ENCODE peak calls at places on chromosomes 16 and 17, in five cellular contexts. C, J, T, G and N are unnamed samples.

GRCh38 chr17:28536532-28537218 is 15.7 kb downstream of the UNC119 start:
- DNase-seq in C (no peak), J (no peak), T (no peak), G (no peak), N (no peak)

GRCh38 chr16:19757762-19758595 is 39.9 kb downstream of the IQCK start:
- DNase-seq in C (no peak), J (no peak), T (no peak), G (no peak), N (no peak)

GRCh38 chr17:70034158-70034557 is 40.9 kb upstream of the KCNJ16 start:
- DNase-seq in C (no peak), J (no peak), T (no peak), G (no peak), N (no peak)

GRCh38 chr17:39634384-39634871 is 2.5 kb upstream of the STARD3 start:
- DNase-seq in C (peak; percentile 59), J (no peak), T (peak; percentile 69), G (no peak), N (no peak)

GRCh38 chr17:63311416-63311937 is 134.6 kb downstream of the CYB561 start:
- DNase-seq in C (no peak), J (no peak), T (no peak), G (no peak), N (no peak)

GRCh38 chr16:57266531-57267268 is 17.8 kb downstream of the PLLP start:
- DNase-seq in C (peak; percentile 30), J (peak; percentile 9), T (no peak), G (no peak), N (no peak)

GRCh38 chr17:27544350-27545131 is 86.4 kb upstream of the LGALS9 start:
- DNase-seq in C (peak; percentile 40), J (no peak), T (no peak), G (peak; percentile 88), N (peak; percentile 32)

GRCh38 chr17:51165680-51166197 is 472 bp upstream of the NME2 start:
- DNase-seq in C (peak; percentile 86), J (peak; percentile 78), T (peak; percentile 15), G (no peak), N (no peak)

GRCh38 chr16:54584121-54584520 is 297.5 kb upstream of the IRX3 start:
- DNase-seq in C (no peak), J (no peak), T (no peak), G (no peak), N (no peak)

GRCh38 chr16:63947022-63947421 is 1174.8 kb downstream of the CDH11 start:
- DNase-seq in C (no peak), J (no peak), T (no peak), G (no peak), N (no peak)

GRCh38 chr17:8275421-8276290 is 12.8 kb upstream of the RANGRF start:
- DNase-seq in C (no peak), J (no peak), T (no peak), G (no peak), N (no peak)

GRCh38 chr17:66276328-66276937 is 26.0 kb upstream of the PRKCA start:
- DNase-seq in C (no peak), J (no peak), T (no peak), G (peak; percentile 50), N (no peak)

GRCh38 chr16:886084-886543 is 84.7 kb downstream of the LMF1 start:
- DNase-seq in C (no peak), J (peak; percentile 50), T (no peak), G (no peak), N (peak; percentile 78)

GRCh38 chr17:82737981-82738877 is 2.8 kb downstream of the FN3K start:
- DNase-seq in C (no peak), J (peak; percentile 5), T (no peak), G (no peak), N (no peak)

GRCh38 chr16:56912746-56913703 is 18.9 kb upstream of the HERPUD1 start:
- DNase-seq in C (no peak), J (no peak), T (peak; percentile 90), G (peak; percentile 28), N (no peak)

GRCh38 chr17:75876938-75877751 is 1.2 kb downstream of the TRIM47 start:
- DNase-seq in C (no peak), J (peak; percentile 97), T (peak; percentile 91), G (peak; percentile 98), N (peak; percentile 95)

GRCh38 chr17:73255671-73256181 is 6.0 kb downstream of the CPSF4L start:
- DNase-seq in C (peak; percentile 39), J (no peak), T (peak; percentile 63), G (peak; percentile 71), N (peak; percentile 48)

GRCh38 chr16:20023190-20023589 is 50.5 kb downstream of the GPR139 start:
- DNase-seq in C (no peak), J (no peak), T (no peak), G (peak; percentile 10), N (no peak)

GRCh38 chr17:79902146-79902791 is 63.0 kb upstream of the CBX4 start:
- DNase-seq in C (no peak), J (no peak), T (no peak), G (no peak), N (no peak)

GRCh38 chr16:89009343-89010209 is 32.6 kb upstream of the CBFA2T3 start:
- DNase-seq in C (no peak), J (peak; percentile 63), T (no peak), G (peak; percentile 27), N (peak; percentile 88)

GRCh38 chr17:13025264-13025627 is 7.4 kb upstream of the ELAC2 start:
- DNase-seq in C (no peak), J (no peak), T (no peak), G (no peak), N (no peak)

GRCh38 chr17:63998050-63998720 is at the start of gene PRR29:
- DNase-seq in C (peak; percentile 35), J (peak; percentile 93), T (peak; percentile 95), G (peak; percentile 18), N (peak; percentile 89)

GRCh38 chr17:19447085-19447583 is 36.1 kb downstream of the RNF112 start:
- DNase-seq in C (peak; percentile 46), J (no peak), T (peak; percentile 80), G (peak; percentile 84), N (no peak)

GRCh38 chr17:29143894-29144293 is 36.3 kb downstream of the MYO18A start:
- DNase-seq in C (peak; percentile 64), J (no peak), T (peak; percentile 50), G (peak; percentile 46), N (no peak)

GRCh38 chr17:28247671-28248556 is 71.1 kb upstream of the TMEM97 start:
- DNase-seq in C (no peak), J (no peak), T (no peak), G (no peak), N (peak; percentile 75)

GRCh38 chr16:50509521-50510341 is 38.5 kb upstream of the NKD1 start:
- DNase-seq in C (no peak), J (no peak), T (no peak), G (peak; percentile 7), N (no peak)

GRCh38 chr17:229130-229944 is 47.9 kb upstream of the DOC2B start:
- DNase-seq in C (no peak), J (peak; percentile 58), T (no peak), G (peak; percentile 23), N (peak; percentile 57)

GRCh38 chr16:30957456-30958163 is at the start of gene SETD1A:
- DNase-seq in C (peak; percentile 81), J (peak; percentile 99), T (peak; percentile 96), G (peak; percentile 94), N (peak; percentile 99)

GRCh38 chr16:1263591-1264216 is 7.8 kb downstream of the TPSD1 start:
- DNase-seq in C (no peak), J (peak; percentile 61), T (no peak), G (no peak), N (no peak)

GRCh38 chr16:55207679-55208294 is 116.2 kb upstream of the IRX6 start:
- DNase-seq in C (no peak), J (no peak), T (no peak), G (no peak), N (no peak)

GRCh38 chr16:5428932-5429331 is 331.3 kb upstream of the EEF2KMT start:
- DNase-seq in C (no peak), J (no peak), T (no peak), G (no peak), N (no peak)

GRCh38 chr16:81560979-81561657 is 116.5 kb downstream of the CMIP start:
- DNase-seq in C (no peak), J (no peak), T (no peak), G (no peak), N (no peak)